ENCODE peak calls at places on chromosome 18, in nine cellular contexts. E, W, R, A, H, J, T, O and I are unnamed samples.

GRCh38 chr18:42048150-42048549 is 93.1 kb downstream of the PIK3C3 start:
- DNase-seq in J (no peak), O (no peak), T (no peak), E (no peak), H (peak; percentile 78), W (no peak), R (no peak), A (peak; percentile 25), I (no peak)

GRCh38 chr18:10035306-10035991 is 121.6 kb downstream of the VAPA start:
- DNase-seq in E (no peak), T (no peak), W (no peak), O (peak; percentile 81), H (peak; percentile 93), J (peak; percentile 62), R (peak; percentile 83), A (no peak), I (no peak)

GRCh38 chr18:51194604-51195003 is 2.9 kb downstream of the MEX3C start:
- DNase-seq in T (no peak), E (no peak), W (no peak), A (peak; percentile 38), R (no peak), J (no peak), O (no peak), H (no peak), I (no peak)

GRCh38 chr18:77557030-77557429 is 307.4 kb downstream of the GALR1 start:
- DNase-seq in A (peak; percentile 27), O (no peak), T (no peak), H (no peak), J (no peak), W (no peak), E (no peak), R (no peak), I (no peak)

GRCh38 chr18:67794512-67794911 is 278.0 kb upstream of the DSEL start:
- DNase-seq in A (no peak), E (no peak), J (no peak), H (no peak), W (no peak), R (no peak), O (no peak), T (no peak), I (no peak)

GRCh38 chr18:35641467-35641866 is 59.9 kb downstream of the GALNT1 start:
- DNase-seq in A (no peak), O (no peak), J (no peak), R (no peak), T (no peak), H (no peak), E (no peak), W (no peak), I (no peak)

GRCh38 chr18:7618821-7619410 is 51.8 kb downstream of the PTPRM start:
- DNase-seq in H (no peak), R (no peak), O (no peak), E (no peak), A (no peak), T (no peak), W (no peak), J (no peak), I (no peak)

GRCh38 chr18:6997802-6998201 is 119.8 kb downstream of the LAMA1 start:
- DNase-seq in J (no peak), H (no peak), R (no peak), O (no peak), W (no peak), T (no peak), A (no peak), E (no peak), I (no peak)

GRCh38 chr18:52588916-52589315 is 248.9 kb downstream of the DCC start:
- DNase-seq in E (no peak), W (no peak), O (no peak), R (no peak), A (no peak), J (no peak), H (no peak), T (no peak), I (no peak)

GRCh38 chr18:37869051-37869450 is 303.5 kb upstream of the CELF4 start:
- DNase-seq in E (no peak), H (no peak), T (no peak), W (no peak), O (no peak), A (no peak), J (no peak), R (no peak), I (no peak)

DNA sequence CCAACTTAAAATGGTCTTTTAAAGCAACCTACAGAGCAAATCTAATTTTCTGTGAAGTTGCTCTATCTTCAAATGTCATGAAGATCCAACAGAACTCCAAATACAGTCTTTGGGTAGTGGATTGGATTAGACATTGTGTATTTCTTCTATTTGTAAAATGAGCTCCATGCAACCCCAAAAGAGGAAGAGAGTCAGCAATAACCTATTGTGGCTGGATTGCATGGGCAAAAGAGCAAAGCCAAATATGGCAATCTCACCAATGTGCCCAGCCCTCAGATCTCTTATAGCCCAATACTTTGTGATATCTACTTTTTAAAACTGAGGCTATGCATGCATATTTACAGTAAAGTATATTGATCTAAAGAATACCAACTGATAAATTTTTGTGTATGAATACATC is 146.3 kb downstream of the TXNL1 start:
- DNase-seq in R (no peak), A (no peak), T (no peak), J (no peak), E (no peak), O (no peak), W (no peak), H (no peak), I (no peak)
- H3K4me1 ChIP-seq in R (no peaks in the 10 kb centered on the region), A (no peaks in the 10 kb centered on the region), T (no peaks in the 10 kb centered on the region), J (no peaks in the 10 kb centered on the region), E (no peaks in the 10 kb centered on the region), O (no peaks in the 10 kb centered on the region), W (no peaks in the 10 kb centered on the region), H (no peaks in the 10 kb centered on the region), I (peaks cover 2% of the 10 kb centered on the region)

GRCh38 chr18:54604211-54604610 is 13.2 kb downstream of the DYNAP start:
- DNase-seq in J (no peak), E (no peak), W (no peak), T (no peak), H (no peak), O (no peak), A (no peak), R (no peak), I (no peak)

GRCh38 chr18:54606835-54607212 is 15.8 kb downstream of the DYNAP start:
- DNase-seq in O (peak; percentile 59), E (no peak), W (no peak), H (no peak), T (no peak), J (no peak), R (peak; percentile 24), A (no peak), I (no peak)

GRCh38 chr18:54607213-54607934 is 16.3 kb downstream of the DYNAP start:
- DNase-seq in W (no peak), E (no peak), T (no peak), A (peak; percentile 42), R (no peak), H (peak; percentile 97), O (no peak), J (peak; percentile 39), I (no peak)

GRCh38 chr18:54611819-54612218 is 20.8 kb downstream of the DYNAP start:
- DNase-seq in R (no peak), J (no peak), O (no peak), W (no peak), A (no peak), E (no peak), T (no peak), H (no peak), I (no peak)

DNA sequence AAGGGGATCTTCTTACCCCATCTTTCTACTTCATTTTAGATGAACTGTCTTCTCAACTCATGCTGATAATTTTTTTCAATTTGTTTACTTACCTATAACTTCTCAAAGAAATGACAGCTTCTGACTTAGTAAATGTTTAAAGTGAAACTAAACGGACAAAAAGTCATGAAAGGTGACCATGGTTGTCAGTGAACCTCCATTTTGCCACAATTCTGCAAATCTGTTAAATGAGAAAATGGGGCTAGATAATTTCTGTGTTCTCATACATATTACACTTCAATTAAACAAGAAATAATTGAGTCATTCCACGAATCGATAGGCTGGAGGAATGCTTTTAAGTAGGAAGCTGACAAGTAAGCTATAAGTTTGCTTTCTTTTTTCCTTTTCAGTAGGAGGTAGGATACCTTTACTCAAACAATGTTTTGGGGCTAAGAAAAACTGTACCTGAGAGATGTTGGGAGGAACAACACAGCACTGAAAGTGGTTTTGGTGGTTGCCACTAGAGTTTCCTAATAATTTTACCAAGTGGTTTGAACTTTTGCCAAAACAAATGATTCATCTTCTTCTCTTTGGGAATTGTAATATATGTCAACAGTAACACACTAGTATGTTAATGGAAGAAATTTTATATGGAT is 17.1 kb downstream of the DYNAP start:
- DNase-seq in J (no peak), T (no peak), A (no peak), R (no peak), H (peak; percentile 90), E (no peak), W (no peak), O (no peak), I (no peak)
- H3K27ac ChIP-seq in J (peak overlapping the region; percentile 73), T (no peak overlapping the region), A (no peak overlapping the region), R (peak overlapping the region; percentile 74), H (peak overlapping the region; percentile 100), E (no peak overlapping the region), W (no peak overlapping the region), O (peak overlapping the region; percentile 83), I (no peak overlapping the region)

GRCh38 chr18:28059861-28060260 is 117.1 kb downstream of the CDH2 start:
- DNase-seq in H (no peak), R (no peak), O (no peak), E (no peak), J (no peak), T (no peak), A (no peak), W (no peak), I (no peak)
- H3K4me1 ChIP-seq in H (no peaks in the 10 kb centered on the region), R (no peaks in the 10 kb centered on the region), O (no peaks in the 10 kb centered on the region), E (no peaks in the 10 kb centered on the region), J (no peaks in the 10 kb centered on the region), T (peaks cover 7% of the 10 kb centered on the region), A (peaks cover 5% of the 10 kb centered on the region), W (peaks cover 28% of the 10 kb centered on the region), I (peaks cover 1% of the 10 kb centered on the region)

DNA sequence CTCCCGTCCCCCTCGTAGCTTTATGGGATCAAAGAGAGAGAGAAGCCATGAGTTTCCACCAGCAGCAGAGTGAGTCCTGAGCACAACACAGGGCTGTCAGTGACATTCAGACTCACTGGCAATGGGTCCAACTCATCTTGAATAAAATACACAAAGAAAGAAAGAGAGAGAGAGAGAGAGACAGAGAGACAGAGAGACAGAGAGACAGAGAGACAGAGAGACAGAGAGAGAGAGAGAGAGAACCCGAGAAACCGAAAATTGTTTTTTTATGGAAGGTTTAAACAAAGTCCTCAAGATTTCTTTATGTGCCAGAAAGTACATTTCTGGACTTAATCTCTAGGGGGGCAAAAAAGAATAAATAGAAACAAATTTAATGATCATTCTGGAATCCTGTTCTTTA is 11.5 kb upstream of the BCL2 start:
- DNase-seq in E (no peak), R (no peak), T (no peak), H (no peak), A (no peak), J (no peak), W (no peak), O (no peak), I (no peak)
- H3K27ac ChIP-seq in E (no peak overlapping the region), R (no peak overlapping the region), T (no peak overlapping the region), H (no peak overlapping the region), A (no peak overlapping the region), J (no peak overlapping the region), W (no peak overlapping the region), O (no peak overlapping the region), I (no peak overlapping the region)

GRCh38 chr18:79448621-79449020 is 52.9 kb downstream of the NFATC1 start:
- DNase-seq in J (no peak), H (no peak), R (no peak), W (no peak), E (no peak), O (no peak), T (no peak), A (no peak), I (no peak)
- H3K4me1 ChIP-seq in J (no peaks in the 10 kb centered on the region), H (no peaks in the 10 kb centered on the region), R (peaks cover 5% of the 10 kb centered on the region), W (peaks cover 18% of the 10 kb centered on the region), E (no peaks in the 10 kb centered on the region), O (no peaks in the 10 kb centered on the region), T (peaks cover 13% of the 10 kb centered on the region), A (peaks cover 3% of the 10 kb centered on the region), I (no peaks in the 10 kb centered on the region)

GRCh38 chr18:54480616-54481015 is 110.4 kb upstream of the DYNAP start:
- DNase-seq in O (no peak), J (no peak), W (no peak), T (no peak), R (peak; percentile 39), A (peak; percentile 30), E (no peak), H (no peak), I (no peak)
- H3K27ac ChIP-seq in O (no peak overlapping the region), J (no peak overlapping the region), W (no peak overlapping the region), T (no peak overlapping the region), R (no peak overlapping the region), A (peak overlapping the region; percentile 45), E (no peak overlapping the region), H (no peak overlapping the region), I (no peak overlapping the region)